ENCODE peak calls at places on chromosomes 2 and 18, in seven cellular contexts. Z is PC-3; P is CD8-positive, alpha-beta T cell; J is colonic mucosa; B is K562; U is GM23338; E is breast epithelium. F is an unnamed sample. For H3K4me1, the result is how much of the 10 kb centered on the place peaks cover.

GRCh38 chr2:120388222-120389035 is 42.5 kb downstream of the INHBB start:
- DNase-seq in Z (no peak), P (no peak), J (no peak), B (no peak), U (no peak), E (no peak), F (no peak)

GRCh38 chr2:190683802-190684201 is 34.9 kb downstream of the NAB1 start:
- DNase-seq in Z (peak), P (no peak), J (no peak), B (no peak), U (no peak), E (no peak), F (no peak)

GRCh38 chr2:144890828-144891227 is 370.9 kb upstream of the ZEB2 start:
- DNase-seq in Z (peak), P (no peak), J (no peak), B (peak), U (peak), E (no peak), F (no peak)

GRCh38 chr18:66226782-66227181 is 377.1 kb downstream of the CDH19 start:
- DNase-seq in Z (peak), P (no peak), J (no peak), B (no peak), U (no peak), E (no peak), F (no peak)

GRCh38 chr18:11553098-11553940 is 56.1 kb upstream of the SLC35G4 start:
- DNase-seq in Z (peak), P (no peak), J (peak), B (peak), U (peak), E (no peak), F (no peak)

GRCh38 chr2:64524604-64525322 is 635 bp downstream of the AFTPH start:
- DNase-seq in Z (peak), P (no peak), J (peak), B (no peak), U (peak), E (peak), F (no peak)

GRCh38 chr2:98508690-98509054 is 64.0 kb downstream of the INPP4A start:
- DNase-seq in Z (no peak), P (no peak), J (no peak), B (peak), U (no peak), E (peak), F (peak)

GRCh38 chr2:195612515-195613495 is 44.2 kb upstream of the SLC39A10 start:
- DNase-seq in Z (peak), P (no peak), J (no peak), B (no peak), U (peak), E (peak), F (no peak)

GRCh38 chr2:182368446-182368845 is 58.4 kb downstream of the PDE1A start:
- DNase-seq in Z (no peak), P (no peak), J (no peak), B (no peak), U (no peak), E (no peak), F (no peak)

GRCh38 chr2:152443771-152444170 is 108.8 kb downstream of the FMNL2 start:
- DNase-seq in Z (no peak), P (no peak), J (no peak), B (no peak), U (no peak), E (no peak), F (no peak)

GRCh38 chr2:74374509-74375205 is 5.5 kb downstream of the DCTN1 start:
- DNase-seq in Z (no peak), P (no peak), J (peak), B (peak), U (peak), E (peak), F (peak)

GRCh38 chr2:57733959-57734358 is 312.6 kb upstream of the VRK2 start:
- DNase-seq in Z (peak), P (no peak), J (no peak), B (no peak), U (no peak), E (no peak), F (no peak)

GRCh38 chr2:10170256-10170655 is 47.7 kb downstream of the RRM2 start:
- DNase-seq in Z (peak), P (no peak), J (no peak), B (no peak), U (no peak), E (no peak), F (no peak)

GRCh38 chr18:79484661-79485621 is 89.2 kb downstream of the NFATC1 start:
- DNase-seq in Z (no peak), P (no peak), J (no peak), B (no peak), U (no peak), E (no peak), F (peak)

GRCh38 chr2:164890533-164890932 is 48.9 kb upstream of the COBLL1 start:
- DNase-seq in Z (no peak), P (no peak), J (no peak), B (no peak), U (no peak), E (no peak), F (no peak)

GRCh38 chr2:109648041-109648527 is 33.9 kb downstream of the SOWAHC start:
- DNase-seq in Z (no peak), P (no peak), J (no peak), B (no peak), U (no peak), E (peak), F (no peak)

GRCh38 chr2:146818122-146818521 is 1026.7 kb upstream of the ACVR2A start:
- DNase-seq in Z (peak), P (no peak), J (no peak), B (no peak), U (no peak), E (no peak), F (no peak)

GRCh38 chr2:136305517-136306192 is 187.7 kb upstream of the CXCR4 start:
- DNase-seq in Z (no peak), P (peak), J (no peak), B (no peak), U (no peak), E (no peak), F (no peak)

GRCh38 chr2:26630669-26631360 is 10.4 kb downstream of the CIB4 start:
- DNase-seq in Z (peak), P (no peak), J (no peak), B (no peak), U (peak), E (no peak), F (no peak)

GRCh38 chr2:714005-714741 is 37.0 kb upstream of the TMEM18 start:
- DNase-seq in Z (peak), P (no peak), J (peak), B (no peak), U (peak), E (peak), F (no peak)

GRCh38 chr2:236644067-236644466 is 74.4 kb downstream of the ACKR3 start:
- DNase-seq in Z (no peak), P (no peak), J (no peak), B (no peak), U (no peak), E (no peak), F (no peak)

GRCh38 chr2:25082002-25082622 is 40.2 kb downstream of the EFR3B start:
- DNase-seq in Z (no peak), P (no peak), J (no peak), B (no peak), U (no peak), E (no peak), F (no peak)

GRCh38 chr2:10889741-10890215 is 22.0 kb upstream of the KCNF1 start:
- DNase-seq in Z (no peak), P (no peak), J (no peak), B (no peak), U (no peak), E (no peak), F (no peak)

GRCh38 chr2:231929961-231930600 is 3.9 kb upstream of the NPPC start:
- DNase-seq in Z (no peak), P (peak), J (no peak), B (peak), U (peak), E (no peak), F (peak)

GRCh38 chr18:51339866-51340265 is 142.4 kb upstream of the MEX3C start:
- DNase-seq in Z (peak), P (no peak), J (no peak), B (no peak), U (no peak), E (no peak), F (no peak)

GRCh38 chr18:6776193-6776592 is 46.7 kb downstream of the ARHGAP28 start:
- DNase-seq in Z (no peak), P (no peak), J (no peak), B (no peak), U (no peak), E (no peak), F (no peak)

GRCh38 chr2:112995346-112995920 is 9.8 kb upstream of the IL36A start:
- DNase-seq in Z (no peak), P (peak), J (no peak), B (no peak), U (no peak), E (no peak), F (no peak)

GRCh38 chr18:7567487-7568425 is 640 bp downstream of the PTPRM start:
- DNase-seq in Z (peak), P (no peak), J (peak), B (no peak), U (peak), E (peak), F (peak)

GRCh38 chr18:72530622-72531021 is 13.5 kb downstream of the CBLN2 start:
- DNase-seq in Z (no peak), P (no peak), J (no peak), B (no peak), U (no peak), E (no peak), F (no peak)

GRCh38 chr2:108444941-108445840 is 3.8 kb upstream of the GCC2 start:
- DNase-seq in Z (no peak), P (no peak), J (no peak), B (no peak), U (no peak), E (no peak), F (no peak)

GRCh38 chr2:174965992-174966789 is 39.0 kb downstream of the CHN1 start:
- DNase-seq in Z (peak), P (no peak), J (no peak), B (no peak), U (no peak), E (no peak), F (no peak)

GRCh38 chr2:106168657-106169056 is 25.4 kb downstream of the UXS1 start:
- DNase-seq in Z (peak), P (no peak), J (no peak), B (no peak), U (no peak), E (no peak), F (no peak)

GRCh38 chr2:167504695-167505094 is 616.4 kb downstream of the XIRP2 start:
- DNase-seq in Z (peak), P (no peak), J (no peak), B (no peak), U (no peak), E (no peak), F (no peak)

GRCh38 chr18:59708988-59709387 is 11.8 kb upstream of the CCBE1 start:
- DNase-seq in Z (no peak), P (no peak), J (no peak), B (no peak), U (peak), E (no peak), F (no peak)

GRCh38 chr2:98614024-98614739 is 5.8 kb downstream of the UNC50 start:
- DNase-seq in Z (no peak), P (no peak), J (no peak), B (no peak), U (no peak), E (no peak), F (no peak)

DNA sequence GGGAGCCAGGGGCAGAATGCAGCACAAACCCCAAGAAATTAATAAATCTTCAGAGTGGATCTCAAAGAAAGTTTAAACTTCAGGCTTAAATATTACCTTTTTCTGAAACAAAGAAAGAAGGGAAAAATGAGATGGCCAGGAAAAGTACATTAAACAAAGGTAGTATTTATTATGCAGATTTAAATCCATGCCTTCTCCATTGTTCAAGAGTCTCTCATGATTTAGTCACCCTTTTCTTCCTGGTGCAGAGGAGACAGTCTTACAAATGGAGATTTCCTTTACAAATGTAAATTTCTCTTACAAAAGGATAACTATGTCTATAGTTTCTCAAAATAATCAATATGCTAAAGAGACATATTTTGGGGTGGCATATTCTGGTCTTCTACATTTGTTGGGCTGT is 33.4 kb upstream of the PPM1B start:
- DNase-seq in Z (no peak), P (no peak), J (no peak), B (no peak), U (peak), E (no peak), F (no peak)
- H3K4me1 ChIP-seq in Z (under half), P (under half), J (under half), B (under half), U (under half), E (under half), F (under half)

DNA sequence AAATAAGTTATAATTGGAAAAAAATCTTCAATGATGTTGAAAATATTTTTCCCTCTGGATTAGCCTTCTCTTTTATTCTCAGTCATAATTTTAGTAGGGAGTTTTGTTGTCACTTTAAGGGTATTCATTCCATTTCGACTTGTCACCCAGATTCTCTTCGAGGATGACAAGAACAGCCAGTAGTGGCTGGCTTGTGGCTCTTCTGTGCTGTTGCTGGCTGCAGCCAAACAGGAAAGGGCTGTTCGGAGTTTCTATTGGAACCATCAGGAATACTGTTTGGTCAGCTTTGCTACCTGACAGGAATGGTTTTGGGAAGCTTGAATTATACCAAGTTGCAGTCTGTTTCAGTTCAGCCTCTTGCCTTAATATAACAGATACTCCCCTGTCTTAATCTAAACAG is 41.6 kb downstream of the MGAT5 start:
- DNase-seq in Z (no peak), P (no peak), J (no peak), B (no peak), U (no peak), E (no peak), F (no peak)
- TF ChIP-seq CTCF in Z (no peak), P (no peak), J (no peak), B (no peak), U (no peak), E (no peak), F (no peak)

GRCh38 chr2:207514451-207514850 is 15.3 kb upstream of the CREB1 start:
- DNase-seq in Z (peak), P (no peak), J (no peak), B (no peak), U (no peak), E (no peak), F (no peak)
- H3K27ac ChIP-seq in Z (peak), P (no peak), J (no peak), B (no peak), U (no peak), E (peak), F (no peak)

DNA sequence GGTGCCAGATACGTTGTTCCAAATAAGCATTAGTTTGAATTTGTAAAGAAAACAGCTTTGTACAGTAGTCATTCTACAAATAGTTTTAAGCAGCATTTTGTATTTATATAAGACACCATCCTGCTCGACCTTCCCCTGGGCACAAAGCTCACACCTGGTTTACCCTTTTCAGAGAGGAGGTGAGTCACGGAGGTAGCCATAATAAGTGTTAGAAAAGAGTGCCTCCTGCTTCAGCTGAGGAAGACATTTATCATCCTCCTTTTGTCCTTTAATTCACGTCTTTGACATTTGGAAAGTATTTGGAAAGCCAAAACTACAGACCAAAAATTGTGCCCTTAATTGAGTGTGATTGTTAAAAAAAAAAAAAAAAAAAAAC is 6.8 kb downstream of the RAB12 start:
- DNase-seq in Z (peak), P (no peak), J (no peak), B (no peak), U (no peak), E (no peak), F (no peak)
- H3K4me1 ChIP-seq in Z (under half), P (under half), J (under half), B (under half), U (half or more), E (under half), F (half or more)